ENCODE peak calls at places on chromosomes 3 and 15, in six cellular contexts. U is neural crest cell, P is fibroblast of the aortic adventitia, M is body of pancreas, R is astrocyte of the spinal cord, W is brain microvascular endothelial cell. O is an unnamed sample.

GRCh38 chr15:70415330-70415884 is 317.7 kb upstream of the TLE3 start:
- DNase-seq in U (no peak), R (no peak), P (no peak), M (no peak), W (no peak), O (no peak)

GRCh38 chr3:46713048-46713897 is 4.4 kb downstream of the PRSS50 start:
- DNase-seq in M (no peak), R (no peak), U (no peak), W (no peak), P (no peak), O (no peak)

GRCh38 chr15:86756688-86757087 is 677.0 kb downstream of the AGBL1 start:
- DNase-seq in U (no peak), M (no peak), W (no peak), R (no peak), P (no peak), O (no peak)

GRCh38 chr3:38834110-38834509 is 18.1 kb upstream of the SCN10A start:
- DNase-seq in M (peak), W (peak), R (peak), P (peak), U (peak), O (no peak)

GRCh38 chr3:177236704-177237103 is 39.4 kb upstream of the TBL1XR1 start:
- DNase-seq in W (no peak), U (no peak), M (no peak), P (no peak), R (no peak), O (no peak)

GRCh38 chr3:13282986-13283876 is 136.9 kb downstream of the NUP210 start:
- DNase-seq in W (no peak), P (no peak), M (peak), U (no peak), R (no peak), O (peak)

GRCh38 chr3:128556384-128556783 is 63.4 kb upstream of the GATA2 start:
- DNase-seq in R (no peak), M (no peak), W (no peak), P (no peak), U (no peak), O (no peak)

GRCh38 chr15:84842781-84843180 is 25.6 kb downstream of the ALPK3 start:
- DNase-seq in U (no peak), M (no peak), P (no peak), R (no peak), W (no peak), O (no peak)

GRCh38 chr3:3686907-3687648 is 112.2 kb upstream of the LRRN1 start:
- DNase-seq in R (no peak), W (no peak), P (no peak), U (no peak), M (no peak), O (no peak)

GRCh38 chr15:25182736-25183445 is 228.1 kb downstream of the SNRPN start:
- DNase-seq in R (no peak), P (no peak), U (no peak), M (peak), W (no peak), O (peak)

GRCh38 chr15:100667405-100668320 is 65.3 kb downstream of the ASB7 start:
- DNase-seq in W (no peak), P (peak), M (no peak), U (no peak), R (no peak), O (no peak)

GRCh38 chr15:76198456-76199105 is 112.7 kb downstream of the ETFA start:
- DNase-seq in U (no peak), P (no peak), W (no peak), R (no peak), M (no peak), O (no peak)

GRCh38 chr3:129224984-129225393 is 24.4 kb upstream of the COPG1 start:
- DNase-seq in M (peak), R (peak), W (peak), P (peak), U (no peak), O (no peak)

GRCh38 chr3:14452676-14453367 is 50.4 kb downstream of the SLC6A6 start:
- DNase-seq in W (peak), P (peak), U (no peak), M (peak), R (peak), O (no peak)

GRCh38 chr3:53718462-53718861 is 127.8 kb downstream of the CHDH start:
- DNase-seq in R (no peak), M (no peak), W (no peak), U (no peak), P (no peak), O (no peak)

GRCh38 chr3:62211675-62212429 is 161.5 kb downstream of the FEZF2 start:
- DNase-seq in R (peak), P (no peak), W (no peak), M (no peak), U (no peak), O (no peak)

GRCh38 chr3:72340476-72341379 is 507.5 kb downstream of the SHQ1 start:
- DNase-seq in U (no peak), P (no peak), R (no peak), W (no peak), M (peak), O (no peak)

GRCh38 chr15:86139828-86140227 is 60.2 kb downstream of the AGBL1 start:
- DNase-seq in P (no peak), W (no peak), R (no peak), U (peak), M (no peak), O (no peak)

GRCh38 chr3:50136714-50137405 is 18.3 kb upstream of the SEMA3F start:
- DNase-seq in R (no peak), P (no peak), U (no peak), W (no peak), M (no peak), O (no peak)

GRCh38 chr3:12963869-12964712 is 109.1 kb downstream of the IQSEC1 start:
- DNase-seq in M (peak), W (no peak), U (no peak), P (no peak), R (peak), O (no peak)

GRCh38 chr3:115671761-115672455 is 48.6 kb downstream of the GAP43 start:
- DNase-seq in R (peak), U (no peak), P (peak), W (no peak), M (no peak), O (no peak)

GRCh38 chr15:68316061-68316804 is 38.7 kb downstream of the FEM1B start:
- DNase-seq in M (no peak), R (peak), W (no peak), U (peak), P (peak), O (no peak)

GRCh38 chr15:48285329-48286214 is 45.7 kb upstream of the DUT start:
- DNase-seq in U (peak), W (peak), R (peak), M (peak), P (peak), O (no peak)

DNA sequence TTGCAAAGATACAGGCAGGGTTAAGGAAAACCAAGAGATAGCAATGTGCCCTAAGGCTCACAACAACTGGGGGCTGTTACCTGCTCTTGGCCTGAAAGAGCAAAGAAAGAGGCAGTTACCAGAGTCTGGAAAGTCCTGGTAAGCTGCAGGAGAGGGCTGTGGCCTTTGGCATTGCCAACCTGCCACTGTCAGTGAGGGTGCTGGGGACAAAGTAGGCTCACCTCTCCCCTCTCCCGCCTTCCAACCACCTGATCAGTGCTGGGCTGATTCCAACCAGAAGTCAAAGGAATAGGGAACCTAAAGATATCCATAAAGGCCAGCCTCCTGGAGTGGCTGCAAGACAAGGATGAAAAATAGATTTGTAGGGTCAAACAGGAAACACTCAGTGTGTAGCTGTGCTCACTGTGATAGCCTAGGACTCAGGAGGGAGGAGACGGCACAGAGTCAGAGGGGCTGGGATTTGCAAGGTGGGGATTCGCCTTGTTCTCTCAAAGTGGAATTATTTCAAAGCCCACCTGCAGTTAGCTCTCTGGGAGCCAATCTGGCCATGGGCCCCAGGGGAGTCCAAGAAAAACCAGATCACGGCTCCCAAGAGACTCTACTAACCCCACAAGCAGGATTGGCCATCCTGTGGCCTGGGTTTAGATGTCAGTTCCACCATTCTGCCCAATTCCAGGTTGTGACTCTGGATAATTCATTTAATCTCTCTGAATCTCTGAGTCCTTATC is 204.0 kb upstream of the BCL6 start:
- DNase-seq in W (no peak), U (no peak), P (no peak), M (no peak), R (no peak), O (no peak)
- TF ChIP-seq CTCF in W (no peak), U (no peak), P (no peak), M (no peak), R (no peak), O (no peak)

GRCh38 chr3:183085634-183086390 is 13.5 kb downstream of the MCCC1 start:
- DNase-seq in R (peak), U (peak), M (peak), P (no peak), W (peak), O (no peak)
- TF ChIP-seq CTCF in R (peak), U (peak), M (peak), P (peak), W (peak), O (peak)

GRCh38 chr3:153595186-153595815 is 433.3 kb downstream of the RAP2B start:
- DNase-seq in U (no peak), P (peak), W (peak), M (no peak), R (peak), O (no peak)
- TF ChIP-seq CTCF in U (peak), P (peak), W (peak), M (peak), R (peak), O (peak)

GRCh38 chr3:56254835-56255234 is 213.4 kb downstream of the ERC2 start:
- DNase-seq in R (no peak), M (no peak), U (no peak), W (no peak), P (no peak), O (no peak)
- TF ChIP-seq CTCF in R (peak), M (no peak), U (peak), W (peak), P (peak), O (peak)

GRCh38 chr15:31459011-31459748 is 132.5 kb downstream of the KLF13 start:
- DNase-seq in R (no peak), W (peak), M (no peak), P (no peak), U (no peak), O (no peak)

GRCh38 chr15:31464216-31465082 is 137.8 kb downstream of the KLF13 start:
- DNase-seq in U (no peak), R (no peak), W (no peak), P (no peak), M (no peak), O (no peak)

GRCh38 chr15:31461375-31461774 is 134.7 kb downstream of the KLF13 start:
- DNase-seq in U (no peak), W (no peak), P (no peak), R (no peak), M (no peak), O (no peak)

GRCh38 chr15:31463521-31464102 is 137.0 kb downstream of the KLF13 start:
- DNase-seq in P (no peak), R (no peak), W (no peak), U (no peak), M (no peak), O (no peak)

GRCh38 chr15:31461911-31462480 is 135.4 kb downstream of the KLF13 start:
- DNase-seq in R (no peak), U (no peak), M (no peak), P (no peak), W (no peak), O (no peak)
- TF ChIP-seq CTCF in R (peak), U (no peak), M (no peak), P (peak), W (peak), O (peak)

GRCh38 chr3:107665351-107665750 is 142.6 kb downstream of the BBX start:
- DNase-seq in R (no peak), W (no peak), U (no peak), P (no peak), M (no peak), O (no peak)

GRCh38 chr3:107663266-107663665 is 140.5 kb downstream of the BBX start:
- DNase-seq in R (no peak), M (no peak), U (no peak), P (no peak), W (no peak), O (no peak)

GRCh38 chr3:107662586-107662985 is 139.8 kb downstream of the BBX start:
- DNase-seq in R (no peak), W (no peak), P (peak), U (no peak), M (no peak), O (no peak)

GRCh38 chr3:107666853-107667252 is 144.1 kb downstream of the BBX start:
- DNase-seq in U (no peak), M (no peak), R (no peak), W (no peak), P (no peak), O (no peak)

GRCh38 chr3:107664614-107665013 is 141.9 kb downstream of the BBX start:
- DNase-seq in W (no peak), P (no peak), M (no peak), U (no peak), R (no peak), O (no peak)
- TF ChIP-seq CTCF in W (peak), P (no peak), M (no peak), U (peak), R (peak), O (peak)

DNA sequence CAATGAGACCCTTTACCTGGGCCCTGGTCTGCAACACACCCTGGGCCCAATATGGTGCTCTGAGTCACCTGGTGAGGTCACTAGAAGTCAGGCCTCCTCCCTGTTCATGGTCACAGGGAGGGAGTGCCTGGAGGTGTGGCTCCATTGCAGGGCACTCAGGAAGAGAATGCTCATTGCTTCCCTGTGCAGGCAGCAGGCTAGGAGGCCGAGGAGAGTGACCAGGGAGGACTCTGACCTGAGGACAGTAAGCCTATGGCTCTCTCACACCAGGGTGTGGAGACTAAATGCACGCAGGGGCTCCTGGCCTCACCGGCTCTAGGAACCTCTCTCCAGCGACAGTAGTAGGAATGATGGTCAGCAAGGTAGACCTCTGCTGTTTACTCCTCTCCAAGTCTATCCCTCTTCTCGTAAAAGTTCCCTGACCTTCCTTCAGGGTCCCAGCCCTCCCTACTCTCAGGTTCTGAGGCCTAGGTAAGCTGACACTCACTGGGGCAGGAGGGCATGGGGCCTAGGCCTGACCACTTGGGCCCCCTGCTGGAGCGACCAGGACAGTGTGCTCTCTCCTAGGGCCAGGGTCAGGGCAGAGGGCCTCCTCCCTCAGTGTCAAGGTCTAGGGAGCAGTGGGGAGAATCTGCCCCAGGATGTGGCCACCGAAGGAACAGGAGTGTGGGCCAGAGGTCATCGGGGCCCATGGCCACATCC is 9.6 kb upstream of the SLCO2A1 start:
- DNase-seq in W (no peak), M (no peak), P (no peak), R (no peak), U (no peak), O (no peak)
- TF ChIP-seq CTCF in W (peak), M (peak), P (peak), R (peak), U (no peak), O (no peak)

GRCh38 chr3:151579571-151580270 is 118.9 kb upstream of the IGSF10 start:
- DNase-seq in M (peak), W (no peak), R (peak), U (no peak), P (peak), O (no peak)

GRCh38 chr3:151580592-151580991 is 119.7 kb upstream of the IGSF10 start:
- DNase-seq in M (no peak), W (peak), U (no peak), R (peak), P (peak), O (no peak)

GRCh38 chr3:151576524-151576923 is 115.7 kb upstream of the IGSF10 start:
- DNase-seq in W (no peak), U (no peak), P (no peak), M (no peak), R (no peak), O (no peak)

GRCh38 chr3:151581046-151581445 is 120.2 kb upstream of the IGSF10 start:
- DNase-seq in P (no peak), W (peak), M (no peak), U (no peak), R (peak), O (no peak)

DNA sequence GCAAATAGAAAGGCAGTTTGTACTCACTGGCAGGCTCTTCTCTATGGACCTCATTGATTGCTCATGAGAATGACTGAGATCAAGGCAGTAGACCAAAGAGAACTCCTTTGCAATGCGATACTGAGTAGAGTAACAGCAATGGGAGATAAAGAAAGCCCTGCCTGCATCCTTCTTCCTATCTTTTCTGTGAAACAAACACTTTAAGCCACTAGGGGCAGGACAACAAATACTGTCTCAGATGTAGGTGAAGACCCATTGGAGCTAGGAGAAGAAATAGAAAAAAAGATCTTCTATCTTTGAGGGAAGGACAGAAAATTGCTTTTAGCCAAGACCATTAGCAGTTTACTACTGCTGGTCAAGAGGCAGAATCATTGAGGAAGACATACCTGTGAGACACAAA is 117.6 kb upstream of the IGSF10 start:
- DNase-seq in P (no peak), W (no peak), M (no peak), U (no peak), R (no peak), O (no peak)
- TF ChIP-seq CTCF in P (no peak), W (no peak), M (no peak), U (peak), R (peak), O (no peak)

GRCh38 chr3:192336286-192336685 is 391.1 kb downstream of the FGF12 start:
- DNase-seq in P (no peak), M (no peak), W (no peak), U (no peak), R (no peak), O (no peak)
- TF ChIP-seq CTCF in P (no peak), M (no peak), W (peak), U (peak), R (no peak), O (peak)

GRCh38 chr15:67135494-67135893 is 70.1 kb downstream of the SMAD3 start:
- DNase-seq in U (no peak), M (peak), W (no peak), P (peak), R (peak), O (no peak)
- TF ChIP-seq CTCF in U (no peak), M (peak), W (no peak), P (peak), R (peak), O (peak)

O was measured in chondrocyte.